ENCODE peak calls at places on chromosomes 3 and 15, in five cellular contexts. One of them, this sample, is unnamed.

GRCh38 chr3:191254098-191254873 is 55.2 kb downstream of the OSTN start:
- DNase-seq in mucosa of gallbladder: no peak
- DNase-seq in NCI-H446: no peak
- DNase-seq in RWPE2: no peak
- DNase-seq in C1 segment of cervical spinal cord: no peak
- DNase-seq in this sample: no peak

GRCh38 chr3:195900426-195901355 is 7.7 kb downstream of the TNK2 start:
- DNase-seq in RWPE2: no peak
- DNase-seq in mucosa of gallbladder: peak
- DNase-seq in NCI-H446: no peak
- DNase-seq in C1 segment of cervical spinal cord: peak
- DNase-seq in this sample: peak

GRCh38 chr3:158105710-158106438 is at the start of gene SHOX2:
- DNase-seq in C1 segment of cervical spinal cord: no peak
- DNase-seq in NCI-H446: no peak
- DNase-seq in RWPE2: no peak
- DNase-seq in mucosa of gallbladder: no peak
- DNase-seq in this sample: no peak

GRCh38 chr3:180457238-180457637 is 144.7 kb upstream of the TTC14 start:
- DNase-seq in NCI-H446: no peak
- DNase-seq in C1 segment of cervical spinal cord: no peak
- DNase-seq in mucosa of gallbladder: no peak
- DNase-seq in RWPE2: no peak
- DNase-seq in this sample: no peak

GRCh38 chr3:13857702-13858380 is 22.0 kb downstream of the WNT7A start:
- DNase-seq in C1 segment of cervical spinal cord: no peak
- DNase-seq in NCI-H446: no peak
- DNase-seq in mucosa of gallbladder: no peak
- DNase-seq in RWPE2: no peak
- DNase-seq in this sample: peak

GRCh38 chr3:36893137-36893557 is 51.7 kb downstream of the TRANK1 start:
- DNase-seq in RWPE2: no peak
- DNase-seq in C1 segment of cervical spinal cord: no peak
- DNase-seq in mucosa of gallbladder: peak
- DNase-seq in NCI-H446: no peak
- DNase-seq in this sample: no peak

GRCh38 chr3:190877925-190878324 is 15.4 kb upstream of the GMNC start:
- DNase-seq in NCI-H446: no peak
- DNase-seq in RWPE2: no peak
- DNase-seq in mucosa of gallbladder: no peak
- DNase-seq in C1 segment of cervical spinal cord: no peak
- DNase-seq in this sample: no peak

GRCh38 chr3:14988988-14989394 is 41.6 kb downstream of the NR2C2 start:
- DNase-seq in mucosa of gallbladder: no peak
- DNase-seq in C1 segment of cervical spinal cord: no peak
- DNase-seq in RWPE2: no peak
- DNase-seq in NCI-H446: no peak
- DNase-seq in this sample: no peak

GRCh38 chr3:107817076-107817475 is 273.8 kb downstream of the CD47 start:
- DNase-seq in C1 segment of cervical spinal cord: no peak
- DNase-seq in mucosa of gallbladder: no peak
- DNase-seq in RWPE2: no peak
- DNase-seq in NCI-H446: no peak
- DNase-seq in this sample: no peak

GRCh38 chr15:84934942-84935729 is 46.5 kb upstream of the PDE8A start:
- DNase-seq in C1 segment of cervical spinal cord: no peak
- DNase-seq in RWPE2: no peak
- DNase-seq in mucosa of gallbladder: no peak
- DNase-seq in NCI-H446: no peak
- DNase-seq in this sample: no peak

GRCh38 chr3:62888180-62888579 is 13.0 kb upstream of the CADPS start:
- DNase-seq in C1 segment of cervical spinal cord: no peak
- DNase-seq in RWPE2: no peak
- DNase-seq in mucosa of gallbladder: no peak
- DNase-seq in NCI-H446: no peak
- DNase-seq in this sample: no peak

GRCh38 chr3:133595341-133595740 is 21.9 kb downstream of the CDV3 start:
- DNase-seq in C1 segment of cervical spinal cord: no peak
- DNase-seq in RWPE2: no peak
- DNase-seq in mucosa of gallbladder: no peak
- DNase-seq in NCI-H446: no peak
- DNase-seq in this sample: no peak

GRCh38 chr3:30702038-30702437 is 95.6 kb downstream of the TGFBR2 start:
- DNase-seq in mucosa of gallbladder: no peak
- DNase-seq in C1 segment of cervical spinal cord: no peak
- DNase-seq in NCI-H446: no peak
- DNase-seq in RWPE2: no peak
- DNase-seq in this sample: no peak

GRCh38 chr3:148175215-148175614 is 522.5 kb upstream of the AGTR1 start:
- DNase-seq in RWPE2: no peak
- DNase-seq in mucosa of gallbladder: no peak
- DNase-seq in NCI-H446: no peak
- DNase-seq in C1 segment of cervical spinal cord: no peak
- DNase-seq in this sample: no peak

GRCh38 chr3:185950720-185951119 is 12.9 kb upstream of the TRA2B start:
- DNase-seq in NCI-H446: no peak
- DNase-seq in RWPE2: no peak
- DNase-seq in mucosa of gallbladder: no peak
- DNase-seq in C1 segment of cervical spinal cord: no peak
- DNase-seq in this sample: no peak

GRCh38 chr3:73572371-73572770 is 52.4 kb downstream of the PDZRN3 start:
- DNase-seq in RWPE2: no peak
- DNase-seq in mucosa of gallbladder: no peak
- DNase-seq in NCI-H446: no peak
- DNase-seq in C1 segment of cervical spinal cord: no peak
- DNase-seq in this sample: no peak

GRCh38 chr3:45497963-45498362 is 96.6 kb upstream of the LIMD1 start:
- DNase-seq in mucosa of gallbladder: no peak
- DNase-seq in C1 segment of cervical spinal cord: no peak
- DNase-seq in NCI-H446: no peak
- DNase-seq in RWPE2: no peak
- DNase-seq in this sample: no peak

GRCh38 chr3:188006726-188007393 is 147.1 kb upstream of the LPP start:
- DNase-seq in mucosa of gallbladder: no peak
- DNase-seq in C1 segment of cervical spinal cord: peak
- DNase-seq in RWPE2: no peak
- DNase-seq in NCI-H446: peak
- DNase-seq in this sample: no peak

GRCh38 chr15:81339321-81339720 is 15.4 kb upstream of the STARD5 start:
- DNase-seq in mucosa of gallbladder: no peak
- DNase-seq in C1 segment of cervical spinal cord: no peak
- DNase-seq in RWPE2: no peak
- DNase-seq in NCI-H446: no peak
- DNase-seq in this sample: no peak

GRCh38 chr3:157544501-157545139 is 41.4 kb upstream of the VEPH1 start:
- DNase-seq in C1 segment of cervical spinal cord: no peak
- DNase-seq in NCI-H446: no peak
- DNase-seq in RWPE2: no peak
- DNase-seq in mucosa of gallbladder: no peak
- DNase-seq in this sample: no peak

GRCh38 chr3:41598804-41599481 is 363.0 kb downstream of the ULK4 start:
- DNase-seq in C1 segment of cervical spinal cord: no peak
- DNase-seq in RWPE2: no peak
- DNase-seq in mucosa of gallbladder: no peak
- DNase-seq in NCI-H446: no peak
- DNase-seq in this sample: no peak

GRCh38 chr15:74196175-74196574 is 6.4 kb downstream of the STRA6 start:
- DNase-seq in NCI-H446: no peak
- DNase-seq in mucosa of gallbladder: peak
- DNase-seq in RWPE2: peak
- DNase-seq in C1 segment of cervical spinal cord: no peak
- DNase-seq in this sample: no peak

GRCh38 chr15:42151736-42152135 is 4.7 kb downstream of the PLA2G4F start:
- DNase-seq in mucosa of gallbladder: no peak
- DNase-seq in NCI-H446: no peak
- DNase-seq in C1 segment of cervical spinal cord: no peak
- DNase-seq in RWPE2: peak
- DNase-seq in this sample: no peak

GRCh38 chr15:101307048-101307896 is 12.2 kb upstream of the SNRPA1 start:
- DNase-seq in RWPE2: peak
- DNase-seq in mucosa of gallbladder: no peak
- DNase-seq in NCI-H446: no peak
- DNase-seq in C1 segment of cervical spinal cord: no peak
- DNase-seq in this sample: no peak

GRCh38 chr15:25587616-25588340 is 149.0 kb upstream of the UBE3A start:
- DNase-seq in C1 segment of cervical spinal cord: no peak
- DNase-seq in RWPE2: no peak
- DNase-seq in mucosa of gallbladder: no peak
- DNase-seq in NCI-H446: no peak
- DNase-seq in this sample: no peak

This sample was measured in chondrocyte.